ENCODE peak calls at places on chromosomes 6 and 20, in four cellular contexts. D is CD4-positive, alpha-beta memory T cell; Y is lower lobe of right lung; K is transverse colon. N is an unnamed sample.
A peak's percentile ranks its signal among the peaks of the same experiment; 100 is the strongest.

GRCh38 chr6:157592980-157593379 is 212.0 kb downstream of the ZDHHC14 start:
- DNase-seq in D (no peak), K (no peak), Y (no peak), N (no peak)

GRCh38 chr6:168676552-168677317 is 235.8 kb downstream of the SMOC2 start:
- DNase-seq in Y (no peak), D (no peak), K (no peak), N (no peak)

GRCh38 chr20:1331801-1332453 is 3.0 kb upstream of the SDCBP2 start:
- DNase-seq in Y (no peak), D (no peak), K (no peak), N (no peak)

GRCh38 chr20:64082126-64082638 is 2.0 kb downstream of the LKAAEAR1 start:
- DNase-seq in K (no peak), Y (no peak), D (no peak), N (no peak)

GRCh38 chr6:152170702-152171667 is 363.5 kb downstream of the ESR1 start:
- DNase-seq in Y (no peak), K (no peak), D (peak; percentile 85), N (no peak)

GRCh38 chr6:141618180-141618581 is 514.5 kb upstream of the GJE1 start:
- DNase-seq in D (no peak), Y (no peak), K (no peak), N (no peak)

GRCh38 chr6:154960299-154960796 is 34.8 kb upstream of the TIAM2 start:
- DNase-seq in Y (no peak), D (peak; percentile 31), K (peak; percentile 60), N (no peak)

GRCh38 chr6:72080260-72080941 is 194.1 kb downstream of the RIMS1 start:
- DNase-seq in Y (no peak), D (no peak), K (no peak), N (no peak)

GRCh38 chr6:107652526-107653182 is 162.7 kb downstream of the SOBP start:
- DNase-seq in K (no peak), Y (no peak), D (no peak), N (no peak)

GRCh38 chr20:10597637-10598036 is 76.2 kb downstream of the JAG1 start:
- DNase-seq in K (no peak), D (no peak), Y (no peak), N (no peak)

GRCh38 chr6:140071601-140072062 is 697.2 kb upstream of the CITED2 start:
- DNase-seq in Y (no peak), D (no peak), K (no peak), N (peak; percentile 8)

GRCh38 chr6:109595998-109596397 is 95.0 kb downstream of the AK9 start:
- DNase-seq in D (no peak), K (no peak), Y (no peak), N (no peak)

GRCh38 chr20:36084897-36085617 is 69.5 kb upstream of the EPB41L1 start:
- DNase-seq in K (no peak), Y (no peak), D (no peak), N (peak; percentile 70)

GRCh38 chr6:134060491-134061106 is 8.2 kb upstream of the SLC2A12 start:
- DNase-seq in D (no peak), Y (no peak), K (no peak), N (no peak)

GRCh38 chr6:3442444-3443220 is 14.2 kb downstream of the SLC22A23 start:
- DNase-seq in Y (no peak), K (no peak), D (no peak), N (no peak)

GRCh38 chr6:114862809-114863208 is 520.0 kb upstream of the HS3ST5 start:
- DNase-seq in D (no peak), Y (no peak), K (no peak), N (no peak)

GRCh38 chr6:159427335-159427734 is 258.1 kb downstream of the FNDC1 start:
- DNase-seq in Y (no peak), K (no peak), D (no peak), N (no peak)

GRCh38 chr20:43507150-43508080 is at the start of gene L3MBTL1:
- DNase-seq in Y (peak; percentile 74), K (peak; percentile 62), D (no peak), N (no peak)

GRCh38 chr6:112372213-112372806 is 25.2 kb downstream of the RFPL4B start:
- DNase-seq in K (no peak), D (no peak), Y (no peak), N (no peak)

GRCh38 chr6:169859978-169860703 is 108.7 kb downstream of the ERMARD start:
- DNase-seq in K (no peak), D (no peak), Y (no peak), N (no peak)

GRCh38 chr6:50965495-50965894 is 146.8 kb downstream of the TFAP2B start:
- DNase-seq in D (no peak), K (no peak), Y (no peak), N (no peak)

GRCh38 chr20:34825530-34826362 is at the start of gene NCOA6:
- DNase-seq in K (peak; percentile 91), Y (peak; percentile 91), D (peak; percentile 79), N (no peak)

GRCh38 chr6:154653385-154653784 is 79.8 kb upstream of the SCAF8 start:
- DNase-seq in Y (no peak), D (no peak), K (no peak), N (no peak)

GRCh38 chr6:163648868-163649267 is 234.3 kb downstream of the QKI start:
- DNase-seq in D (no peak), Y (no peak), K (no peak), N (no peak)

GRCh38 chr6:87808005-87808757 is 106.1 kb upstream of the AKIRIN2 start:
- DNase-seq in K (no peak), D (no peak), Y (no peak), N (peak; percentile 91)

GRCh38 chr6:9186148-9186547 is 750.8 kb upstream of the SLC35B3 start:
- DNase-seq in Y (no peak), D (no peak), K (no peak), N (no peak)

GRCh38 chr20:61877331-61877730 is 188.3 kb downstream of the TAF4 start:
- DNase-seq in D (no peak), K (no peak), Y (no peak), N (no peak)

GRCh38 chr20:3172126-3172932 is 1.0 kb downstream of the LZTS3 start:
- DNase-seq in D (no peak), Y (no peak), K (no peak), N (no peak)

GRCh38 chr20:59588236-59588855 is 16.0 kb upstream of the PHACTR3 start:
- DNase-seq in Y (no peak), D (no peak), K (no peak), N (no peak)

GRCh38 chr20:19885981-19886665 is 128.1 kb downstream of the RIN2 start:
- DNase-seq in D (no peak), Y (peak; percentile 70), K (peak; percentile 72), N (no peak)
- H3K27ac ChIP-seq in D (no peak overlapping the region), Y (peak overlapping the region; percentile 83), K (peak overlapping the region; percentile 90), N (peak overlapping the region; percentile 97)

DNA sequence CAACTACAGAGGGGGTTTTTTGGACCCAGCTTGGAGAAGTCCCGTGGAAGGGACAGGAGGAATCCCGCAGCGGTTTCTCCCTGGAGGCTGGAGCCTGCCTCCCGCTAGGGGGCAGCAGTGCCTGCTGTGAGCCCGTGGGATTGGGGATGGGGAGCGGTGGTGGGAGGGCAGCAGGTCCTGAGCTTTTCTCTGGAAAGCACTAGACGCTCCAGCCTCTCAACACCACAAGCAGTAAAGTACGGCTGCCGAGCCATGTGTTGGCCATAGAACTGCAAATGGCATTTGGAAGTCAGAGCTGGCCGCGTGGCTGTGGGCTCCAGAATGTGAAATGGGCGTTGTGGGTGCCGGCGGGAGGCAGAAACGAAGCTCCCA is 47.8 kb downstream of the GMPR start:
- DNase-seq in D (no peak), K (no peak), Y (no peak), N (no peak)
- H3K27ac ChIP-seq in D (no peak overlapping the region), K (no peak overlapping the region), Y (no peak overlapping the region), N (no peak overlapping the region)

GRCh38 chr6:143536461-143536865 is 24.9 kb upstream of the FUCA2 start:
- DNase-seq in Y (peak; percentile 71), K (peak; percentile 62), D (peak; percentile 58), N (no peak)

GRCh38 chr6:143538374-143538773 is 26.9 kb upstream of the FUCA2 start:
- DNase-seq in K (no peak), Y (no peak), D (peak; percentile 60), N (no peak)

GRCh38 chr6:143539106-143539505 is 27.6 kb upstream of the FUCA2 start:
- DNase-seq in Y (no peak), K (no peak), D (no peak), N (no peak)

GRCh38 chr6:143535189-143535614 is 23.7 kb upstream of the FUCA2 start:
- DNase-seq in Y (no peak), D (no peak), K (no peak), N (no peak)

DNA sequence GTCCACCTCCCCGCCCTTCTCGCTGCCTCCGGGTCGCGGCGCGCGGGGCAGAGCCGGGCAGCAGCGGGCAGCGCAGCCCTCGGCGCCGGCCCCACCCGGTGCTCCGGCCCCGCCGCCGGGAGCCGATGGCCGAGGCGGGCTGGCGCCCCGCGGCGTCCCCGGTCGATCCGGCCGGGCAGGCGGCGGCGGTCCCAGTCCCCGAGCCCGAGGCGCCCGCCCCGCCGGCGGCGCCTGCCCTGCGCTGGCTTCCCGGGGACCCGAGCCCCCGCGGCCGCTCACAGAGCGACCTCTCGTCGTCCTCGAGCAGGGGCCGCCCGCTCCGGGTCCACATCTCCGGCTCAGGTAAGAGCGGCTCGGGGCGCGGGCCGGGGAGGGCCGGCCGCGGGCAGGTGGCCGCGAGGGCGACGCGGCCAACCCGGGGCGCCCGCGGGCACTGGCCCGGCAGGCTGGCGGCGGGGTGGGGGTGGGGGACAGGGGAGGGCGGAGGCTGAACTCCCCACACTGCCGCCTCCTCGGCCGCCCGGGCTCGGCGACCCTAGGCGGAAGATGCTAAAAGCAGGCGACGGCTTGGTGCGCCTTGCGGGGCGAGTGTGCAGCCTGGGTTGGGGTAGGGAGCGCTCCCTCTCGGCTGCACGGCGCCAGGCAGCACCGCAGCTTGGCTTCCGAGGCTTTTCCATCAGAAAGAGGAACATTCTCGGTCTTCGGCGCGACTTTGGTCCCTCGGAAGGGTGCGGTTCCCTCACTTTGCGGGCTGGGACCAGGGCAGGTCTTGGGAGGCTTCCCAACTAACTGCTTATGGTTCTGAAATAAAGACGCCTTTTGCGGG is 25.6 kb upstream of the FUCA2 start:
- DNase-seq in Y (peak; percentile 82), K (peak; percentile 81), D (peak; percentile 64), N (no peak)
- H3K27ac ChIP-seq in Y (peak overlapping the region; percentile 64), K (peak overlapping the region; percentile 88), D (peak overlapping the region; percentile 73), N (peak overlapping the region; percentile 40)

GRCh38 chr6:55916188-55916587 is 40.8 kb upstream of the BMP5 start:
- DNase-seq in K (no peak), Y (no peak), D (no peak), N (no peak)

GRCh38 chr6:55918639-55919038 is 43.2 kb upstream of the BMP5 start:
- DNase-seq in Y (no peak), D (no peak), K (no peak), N (no peak)

GRCh38 chr6:55913213-55914195 is 38.1 kb upstream of the BMP5 start:
- DNase-seq in D (no peak), K (no peak), Y (no peak), N (no peak)

GRCh38 chr6:55919909-55920308 is 44.5 kb upstream of the BMP5 start:
- DNase-seq in D (no peak), K (no peak), Y (no peak), N (peak; percentile 2)

DNA sequence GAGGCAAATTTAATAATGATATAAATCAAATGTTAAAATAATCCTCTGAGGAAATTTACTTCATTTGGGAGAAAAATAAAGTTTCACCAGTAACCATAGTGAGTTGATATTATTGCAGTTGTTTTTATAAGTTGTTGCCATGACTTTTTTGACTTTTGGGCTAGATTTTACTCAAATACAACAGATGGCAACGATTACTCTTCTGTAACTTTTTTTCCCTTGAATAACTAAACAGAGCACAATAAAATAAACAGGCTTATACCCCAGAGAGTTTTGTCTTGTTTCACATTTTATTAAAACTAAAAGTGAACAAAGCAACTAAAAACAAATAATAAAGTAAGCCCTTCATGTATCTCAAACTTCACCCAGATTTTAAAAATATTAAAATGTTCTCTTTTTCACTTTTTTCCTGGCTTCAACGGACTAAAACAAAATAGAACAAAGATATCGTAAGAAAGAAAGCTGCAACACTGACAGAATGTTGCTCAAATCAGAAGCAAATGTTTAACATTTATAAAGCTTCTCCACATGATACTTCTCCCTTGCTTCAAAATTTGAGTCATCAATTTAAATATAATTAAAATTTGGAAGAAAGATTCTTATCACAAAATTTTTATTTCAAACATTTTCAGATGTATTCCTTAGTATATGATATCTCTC is 42.5 kb upstream of the BMP5 start:
- DNase-seq in D (no peak), Y (no peak), K (no peak), N (no peak)
- H3K27ac ChIP-seq in D (no peak overlapping the region), Y (no peak overlapping the region), K (no peak overlapping the region), N (no peak overlapping the region)